ENCODE peak calls at places on chromosomes 5 and 9, in nine cellular contexts. T is OCI-LY7; I is aorta; O is transverse colon; H is CD4-positive, CD25-positive, alpha-beta regulatory T cell; K is lower lobe of right lung; Q is PC-3; C is sigmoid colon; F is CD8-positive, alpha-beta memory T cell. Y is an unnamed sample.
A peak's percentile ranks its signal among the peaks of the same experiment; 100 is the strongest.

GRCh38 chr9:109451311-109452025 is 46.6 kb downstream of the PTPN3 start:
- DNase-seq in T (no peak), I (no peak), O (no peak), H (no peak), K (no peak), Q (peak; percentile 17), C (no peak), F (no peak), Y (no peak)

GRCh38 chr5:139687656-139688055 is 39.5 kb downstream of the CXXC5 start:
- DNase-seq in T (no peak), I (no peak), O (no peak), H (no peak), K (no peak), Q (no peak), C (no peak), F (no peak), Y (no peak)

GRCh38 chr5:108295588-108296368 is 86.1 kb downstream of the FBXL17 start:
- DNase-seq in T (no peak), I (no peak), O (no peak), H (no peak), K (no peak), Q (peak; percentile 55), C (no peak), F (no peak), Y (no peak)

GRCh38 chr9:130689937-130690700 is 3.5 kb upstream of the EXOSC2 start:
- DNase-seq in T (peak; percentile 84), I (no peak), O (peak; percentile 83), H (peak; percentile 47), K (no peak), Q (peak; percentile 95), C (peak; percentile 91), F (no peak), Y (peak; percentile 93)

GRCh38 chr5:59591162-59591561 is 302.4 kb downstream of the PDE4D start:
- DNase-seq in T (no peak), I (no peak), O (no peak), H (peak; percentile 20), K (no peak), Q (peak; percentile 2), C (no peak), F (no peak), Y (no peak)

GRCh38 chr5:17713301-17713700 is 79.0 kb downstream of the TAF11L14 start:
- DNase-seq in T (no peak), I (no peak), O (no peak), H (no peak), K (no peak), Q (peak; percentile 91), C (no peak), F (no peak), Y (no peak)

GRCh38 chr5:10499066-10499465 is 57.4 kb downstream of the ROPN1L start:
- DNase-seq in T (no peak), I (peak; percentile 48), O (no peak), H (no peak), K (no peak), Q (no peak), C (no peak), F (no peak), Y (no peak)

GRCh38 chr9:127692071-127692470 is 14.7 kb upstream of the CFAP157 start:
- DNase-seq in T (no peak), I (no peak), O (no peak), H (no peak), K (no peak), Q (no peak), C (no peak), F (no peak), Y (no peak)

GRCh38 chr9:123893831-123894460 is 36.0 kb downstream of the DENND1A start:
- DNase-seq in T (no peak), I (no peak), O (no peak), H (no peak), K (no peak), Q (peak; percentile 58), C (no peak), F (no peak), Y (no peak)

GRCh38 chr5:176628406-176629228 is 1.7 kb downstream of the SNCB start:
- DNase-seq in T (no peak), I (no peak), O (no peak), H (no peak), K (no peak), Q (peak; percentile 37), C (no peak), F (no peak), Y (no peak)

GRCh38 chr5:176629317-176629852 is 949 bp downstream of the SNCB start:
- DNase-seq in T (no peak), I (peak; percentile 73), O (no peak), H (no peak), K (no peak), Q (no peak), C (no peak), F (no peak), Y (no peak)

GRCh38 chr5:176630681-176631222 is 277 bp downstream of the EIF4E1B start:
- DNase-seq in T (peak; percentile 19), I (no peak), O (no peak), H (no peak), K (no peak), Q (no peak), C (no peak), F (no peak), Y (no peak)

GRCh38 chr5:176631383-176631970 is 1.0 kb downstream of the EIF4E1B start:
- DNase-seq in T (no peak), I (no peak), O (no peak), H (no peak), K (no peak), Q (no peak), C (no peak), F (no peak), Y (no peak)

GRCh38 chr5:176629853-176630680 is at the start of the genes EIF4E1B and SNCB:
- DNase-seq in T (peak; percentile 84), I (no peak), O (no peak), H (peak; percentile 56), K (no peak), Q (peak; percentile 65), C (no peak), F (peak; percentile 64), Y (no peak)
- H3K4me3 ChIP-seq in T (peak within 1 kb of the TSS; percentile 72), I (no peak within 1 kb of the TSS), O (no peak within 1 kb of the TSS), H (no peak within 1 kb of the TSS), K (peak within 1 kb of the TSS; percentile 37), Q (peak within 1 kb of the TSS; percentile 66), C (no peak within 1 kb of the TSS), F (peak within 1 kb of the TSS; percentile 32), Y (peak within 1 kb of the TSS; percentile 39)

DNA sequence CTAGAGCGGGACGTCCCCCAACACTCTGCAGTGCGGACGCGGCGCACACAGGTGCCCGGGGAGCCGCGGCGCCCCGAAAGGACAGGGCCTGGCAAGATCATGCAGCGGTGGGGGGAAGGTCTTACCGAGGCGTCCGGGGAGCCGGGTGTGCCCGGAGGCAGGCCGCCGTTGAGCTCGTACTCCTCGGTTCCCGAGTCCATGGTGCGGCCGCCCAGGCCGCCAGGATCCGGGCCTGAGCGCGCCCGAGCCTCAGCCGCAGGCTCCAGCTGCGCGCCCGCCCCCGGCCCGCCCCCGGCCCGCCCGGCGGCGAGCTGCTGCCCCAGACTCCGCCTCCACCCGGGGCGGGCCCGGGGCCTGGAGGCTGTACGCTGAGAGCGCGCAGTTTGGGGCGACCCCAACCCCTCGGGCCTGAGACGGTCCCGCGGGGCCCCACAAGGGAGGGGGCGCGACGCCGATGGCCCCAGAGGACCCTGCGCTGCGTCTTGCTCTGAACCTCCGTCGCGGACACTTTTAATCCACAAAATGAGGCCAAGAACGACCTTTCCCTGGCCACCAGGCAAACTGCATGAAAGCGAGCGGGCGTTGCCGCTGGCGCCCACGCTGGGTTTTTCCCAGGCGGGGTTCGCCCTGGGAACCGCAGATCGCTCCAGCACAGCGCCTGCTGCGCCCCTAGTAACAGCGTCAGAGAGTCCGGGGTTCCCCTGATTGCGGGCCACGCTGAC is at the start of gene NINJ1:
- DNase-seq in T (peak; percentile 79), I (peak; percentile 91), O (peak; percentile 79), H (peak; percentile 82), K (peak; percentile 81), Q (peak; percentile 63), C (peak; percentile 88), F (peak; percentile 89), Y (peak; percentile 67)
- H3K4me1 ChIP-seq in T (peaks cover 43% of the 10 kb centered on the region), I (no peaks in the 10 kb centered on the region), O (peaks cover 47% of the 10 kb centered on the region), H (peaks cover 49% of the 10 kb centered on the region), K (peaks cover 62% of the 10 kb centered on the region), Q (peaks cover 19% of the 10 kb centered on the region), C (peaks cover 66% of the 10 kb centered on the region), F (peaks cover 52% of the 10 kb centered on the region), Y (peaks cover 10% of the 10 kb centered on the region)

DNA sequence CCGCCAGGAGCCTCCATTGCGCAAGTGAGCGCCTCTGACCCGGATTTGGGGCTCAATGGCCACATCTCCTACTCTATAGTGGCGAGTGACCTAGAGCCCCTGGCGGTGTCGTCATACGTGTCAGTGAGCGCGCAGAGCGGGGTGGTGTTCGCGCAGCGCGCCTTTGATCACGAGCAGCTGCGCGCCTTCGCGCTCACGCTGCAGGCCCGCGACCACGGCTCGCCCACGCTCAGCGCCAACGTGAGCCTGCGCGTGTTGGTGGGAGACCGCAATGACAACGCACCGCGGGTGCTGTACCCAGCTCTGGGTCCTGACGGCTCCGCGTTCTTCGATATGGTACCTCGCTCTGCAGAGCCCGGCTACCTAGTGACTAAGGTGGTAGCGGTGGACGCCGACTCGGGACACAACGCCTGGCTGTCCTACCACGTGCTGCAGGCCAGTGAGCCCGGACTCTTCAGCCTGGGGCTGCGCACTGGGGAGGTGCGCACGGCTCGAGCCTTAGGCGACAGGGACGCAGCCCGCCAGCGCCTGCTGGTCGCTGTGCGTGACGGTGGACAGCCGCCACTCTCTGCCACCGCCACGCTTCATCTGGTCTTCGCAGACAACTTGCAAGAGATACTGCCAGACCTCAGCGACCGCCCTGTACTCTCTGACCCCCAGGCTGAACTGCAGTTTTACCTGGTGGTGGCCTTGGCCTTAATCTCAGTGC is 1.9 kb downstream of the PCDHGB6 start:
- DNase-seq in T (no peak), I (peak; percentile 54), O (no peak), H (no peak), K (no peak), Q (no peak), C (peak; percentile 46), F (no peak), Y (no peak)
- H3K9me3 ChIP-seq in T (no peaks in the 10 kb centered on the region), I (peaks cover 37% of the 10 kb centered on the region), O (peaks cover 50% of the 10 kb centered on the region), H (peaks cover 21% of the 10 kb centered on the region), K (peaks cover 72% of the 10 kb centered on the region), Q (peaks cover 11% of the 10 kb centered on the region), C (peaks cover 91% of the 10 kb centered on the region), F (no peaks in the 10 kb centered on the region), Y (peaks cover 7% of the 10 kb centered on the region)

GRCh38 chr5:85646641-85647040 is 971.1 kb upstream of the COX7C start:
- DNase-seq in T (no peak), I (no peak), O (no peak), H (no peak), K (no peak), Q (no peak), C (no peak), F (no peak), Y (no peak)
- H3K4me3 ChIP-seq in T (no peak overlapping the region), I (no peak overlapping the region), O (no peak overlapping the region), H (no peak overlapping the region), K (no peak overlapping the region), Q (no peak overlapping the region), C (no peak overlapping the region), F (no peak overlapping the region), Y (no peak overlapping the region)

GRCh38 chr5:38655691-38656090 is 99.2 kb upstream of the LIFR start:
- DNase-seq in T (no peak), I (no peak), O (no peak), H (no peak), K (no peak), Q (no peak), C (no peak), F (no peak), Y (no peak)
- H3K4me1 ChIP-seq in T (no peaks in the 10 kb centered on the region), I (no peaks in the 10 kb centered on the region), O (no peaks in the 10 kb centered on the region), H (no peaks in the 10 kb centered on the region), K (peaks cover 7% of the 10 kb centered on the region), Q (peaks cover 19% of the 10 kb centered on the region), C (no peaks in the 10 kb centered on the region), F (no peaks in the 10 kb centered on the region), Y (peaks cover 5% of the 10 kb centered on the region)